ENCODE peak calls at places on chromosomes 2 and 18, in eight cellular contexts. One of them, this sample, is unnamed. For H3K27me3, the result is how much of the 10 kb centered on the place peaks cover.

GRCh38 chr2:46003912-46004473 is 293.2 kb upstream of the EPAS1 start:
- DNase-seq in tibial nerve: no peak
- DNase-seq in PC-9: no peak
- DNase-seq in stomach: no peak
- DNase-seq in uterus: no peak
- DNase-seq in H9: no peak
- DNase-seq in WERI-Rb-1: no peak
- DNase-seq in esophagus muscularis mucosa: no peak
- DNase-seq in this sample: no peak

GRCh38 chr2:107801498-107801897 is 25.2 kb upstream of the RGPD4 start:
- DNase-seq in tibial nerve: no peak
- DNase-seq in PC-9: no peak
- DNase-seq in stomach: no peak
- DNase-seq in uterus: no peak
- DNase-seq in H9: no peak
- DNase-seq in WERI-Rb-1: no peak
- DNase-seq in esophagus muscularis mucosa: no peak
- DNase-seq in this sample: no peak

GRCh38 chr2:190947711-190948251 is 66.2 kb downstream of the STAT1 start:
- DNase-seq in tibial nerve: no peak
- DNase-seq in PC-9: peak
- DNase-seq in stomach: no peak
- DNase-seq in uterus: no peak
- DNase-seq in H9: no peak
- DNase-seq in WERI-Rb-1: no peak
- DNase-seq in esophagus muscularis mucosa: no peak
- DNase-seq in this sample: no peak

GRCh38 chr2:71423817-71424420 is 29.4 kb upstream of the DYSF start:
- DNase-seq in tibial nerve: no peak
- DNase-seq in PC-9: no peak
- DNase-seq in stomach: no peak
- DNase-seq in uterus: no peak
- DNase-seq in H9: no peak
- DNase-seq in WERI-Rb-1: no peak
- DNase-seq in esophagus muscularis mucosa: no peak
- DNase-seq in this sample: no peak

GRCh38 chr2:179692610-179693009 is 168.8 kb downstream of the ZNF385B start:
- DNase-seq in tibial nerve: no peak
- DNase-seq in PC-9: no peak
- DNase-seq in stomach: no peak
- DNase-seq in uterus: no peak
- DNase-seq in H9: no peak
- DNase-seq in WERI-Rb-1: no peak
- DNase-seq in esophagus muscularis mucosa: no peak
- DNase-seq in this sample: no peak

GRCh38 chr2:157468931-157469708 is 25.2 kb upstream of the CYTIP start:
- DNase-seq in tibial nerve: no peak
- DNase-seq in PC-9: no peak
- DNase-seq in stomach: no peak
- DNase-seq in uterus: no peak
- DNase-seq in H9: no peak
- DNase-seq in WERI-Rb-1: no peak
- DNase-seq in esophagus muscularis mucosa: no peak
- DNase-seq in this sample: no peak

GRCh38 chr2:47147011-47147410 is 8.1 kb downstream of the STPG4 start:
- DNase-seq in tibial nerve: no peak
- DNase-seq in PC-9: no peak
- DNase-seq in stomach: no peak
- DNase-seq in uterus: no peak
- DNase-seq in H9: no peak
- DNase-seq in WERI-Rb-1: no peak
- DNase-seq in esophagus muscularis mucosa: no peak
- DNase-seq in this sample: no peak

GRCh38 chr18:75253043-75253442 is 42.4 kb downstream of the TSHZ1 start:
- DNase-seq in tibial nerve: no peak
- DNase-seq in PC-9: no peak
- DNase-seq in stomach: no peak
- DNase-seq in uterus: no peak
- DNase-seq in H9: no peak
- DNase-seq in WERI-Rb-1: no peak
- DNase-seq in esophagus muscularis mucosa: no peak
- DNase-seq in this sample: no peak

GRCh38 chr2:86238354-86238753 is 39.1 kb downstream of the MRPL35 start:
- DNase-seq in tibial nerve: no peak
- DNase-seq in PC-9: no peak
- DNase-seq in stomach: no peak
- DNase-seq in uterus: no peak
- DNase-seq in H9: no peak
- DNase-seq in WERI-Rb-1: no peak
- DNase-seq in esophagus muscularis mucosa: no peak
- DNase-seq in this sample: no peak

GRCh38 chr2:231691251-231691772 is 17.0 kb upstream of the PTMA start:
- DNase-seq in tibial nerve: no peak
- DNase-seq in PC-9: no peak
- DNase-seq in stomach: no peak
- DNase-seq in uterus: no peak
- DNase-seq in H9: no peak
- DNase-seq in WERI-Rb-1: peak
- DNase-seq in esophagus muscularis mucosa: no peak
- DNase-seq in this sample: no peak

GRCh38 chr18:3067213-3068118 is 54.5 kb upstream of the LPIN2 start:
- DNase-seq in tibial nerve: no peak
- DNase-seq in PC-9: no peak
- DNase-seq in stomach: no peak
- DNase-seq in uterus: no peak
- DNase-seq in H9: no peak
- DNase-seq in WERI-Rb-1: no peak
- DNase-seq in esophagus muscularis mucosa: peak
- DNase-seq in this sample: no peak

GRCh38 chr18:70263336-70263735 is 25.5 kb upstream of the SOCS6 start:
- DNase-seq in tibial nerve: no peak
- DNase-seq in PC-9: no peak
- DNase-seq in stomach: no peak
- DNase-seq in uterus: no peak
- DNase-seq in H9: no peak
- DNase-seq in WERI-Rb-1: no peak
- DNase-seq in esophagus muscularis mucosa: peak
- DNase-seq in this sample: no peak

GRCh38 chr2:179467111-179467510 is 202.5 kb upstream of the SESTD1 start:
- DNase-seq in tibial nerve: no peak
- DNase-seq in PC-9: no peak
- DNase-seq in stomach: no peak
- DNase-seq in uterus: no peak
- DNase-seq in H9: no peak
- DNase-seq in WERI-Rb-1: no peak
- DNase-seq in esophagus muscularis mucosa: no peak
- DNase-seq in this sample: no peak

GRCh38 chr18:59697236-59697932 is at the start of gene CCBE1:
- DNase-seq in tibial nerve: peak
- DNase-seq in PC-9: no peak
- DNase-seq in stomach: peak
- DNase-seq in uterus: peak
- DNase-seq in H9: peak
- DNase-seq in WERI-Rb-1: peak
- DNase-seq in esophagus muscularis mucosa: no peak
- DNase-seq in this sample: peak

GRCh38 chr18:29749699-29750098 is 1292.8 kb downstream of the DSC3 start:
- DNase-seq in tibial nerve: no peak
- DNase-seq in PC-9: no peak
- DNase-seq in stomach: no peak
- DNase-seq in uterus: no peak
- DNase-seq in H9: no peak
- DNase-seq in WERI-Rb-1: no peak
- DNase-seq in esophagus muscularis mucosa: no peak
- DNase-seq in this sample: no peak

GRCh38 chr2:224405412-224405811 is 3.5 kb upstream of the FAM124B start:
- DNase-seq in tibial nerve: no peak
- DNase-seq in PC-9: no peak
- DNase-seq in stomach: no peak
- DNase-seq in uterus: no peak
- DNase-seq in H9: no peak
- DNase-seq in WERI-Rb-1: no peak
- DNase-seq in esophagus muscularis mucosa: no peak
- DNase-seq in this sample: no peak

GRCh38 chr2:127597046-127597983 is 48.6 kb upstream of the GPR17 start:
- DNase-seq in tibial nerve: no peak
- DNase-seq in PC-9: no peak
- DNase-seq in stomach: peak
- DNase-seq in uterus: no peak
- DNase-seq in H9: no peak
- DNase-seq in WERI-Rb-1: no peak
- DNase-seq in esophagus muscularis mucosa: no peak
- DNase-seq in this sample: no peak

GRCh38 chr2:160876029-160876428 is 284.2 kb upstream of the TANK start:
- DNase-seq in tibial nerve: no peak
- DNase-seq in PC-9: no peak
- DNase-seq in stomach: no peak
- DNase-seq in uterus: no peak
- DNase-seq in H9: no peak
- DNase-seq in WERI-Rb-1: peak
- DNase-seq in esophagus muscularis mucosa: no peak
- DNase-seq in this sample: no peak

GRCh38 chr2:233835230-233836186 is 18.8 kb downstream of the HJURP start:
- DNase-seq in tibial nerve: no peak
- DNase-seq in PC-9: no peak
- DNase-seq in stomach: peak
- DNase-seq in uterus: no peak
- DNase-seq in H9: no peak
- DNase-seq in WERI-Rb-1: no peak
- DNase-seq in esophagus muscularis mucosa: no peak
- DNase-seq in this sample: no peak

DNA sequence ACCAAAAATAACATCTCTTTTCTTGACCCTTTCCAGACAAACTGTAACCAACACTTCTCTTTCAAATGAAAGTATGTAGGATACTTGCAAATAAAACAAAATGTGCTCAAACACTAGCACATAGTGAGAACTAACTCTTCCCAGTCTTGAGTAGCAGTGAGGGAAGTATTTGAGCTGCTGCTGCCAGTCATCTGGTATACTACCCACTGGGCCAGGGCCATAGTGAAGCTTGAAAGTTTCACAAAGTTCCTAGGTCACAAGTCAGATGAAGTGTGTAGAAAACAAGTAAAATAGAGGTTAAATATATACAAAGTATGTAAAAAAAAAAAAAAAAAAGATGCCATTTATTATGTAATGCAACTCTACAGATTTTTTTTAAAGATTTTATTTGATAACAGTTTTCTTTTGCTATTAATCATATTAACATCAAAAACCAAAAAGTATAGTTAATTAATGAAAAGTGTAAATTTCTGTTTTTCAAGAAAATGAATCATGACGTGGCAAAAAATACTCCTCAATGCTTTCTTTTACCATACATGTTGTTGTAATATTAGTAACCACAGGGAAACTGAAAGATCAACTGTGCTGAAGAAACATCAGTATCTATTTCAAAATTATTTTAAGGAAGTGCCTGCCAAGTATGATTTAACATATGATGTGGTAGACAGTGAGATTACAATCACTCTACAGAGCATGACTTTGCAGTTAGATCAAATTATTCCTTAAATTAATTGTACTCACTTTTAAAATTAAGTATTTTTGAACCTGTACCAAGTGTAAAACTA is 21.6 kb upstream of the TRIB2 start:
- DNase-seq in tibial nerve: no peak
- DNase-seq in PC-9: peak
- DNase-seq in stomach: no peak
- DNase-seq in uterus: no peak
- DNase-seq in H9: no peak
- DNase-seq in WERI-Rb-1: no peak
- DNase-seq in esophagus muscularis mucosa: peak
- DNase-seq in this sample: no peak
- TF ChIP-seq CTCF in tibial nerve: no peak
- TF ChIP-seq CTCF in PC-9: no peak
- TF ChIP-seq CTCF in stomach: no peak
- TF ChIP-seq CTCF in uterus: no peak
- TF ChIP-seq CTCF in H9: no peak
- TF ChIP-seq CTCF in WERI-Rb-1: no peak
- TF ChIP-seq CTCF in esophagus muscularis mucosa: no peak
- TF ChIP-seq CTCF in this sample: no peak

GRCh38 chr2:105139556-105140236 is 101.8 kb downstream of the MRPS9 start:
- DNase-seq in tibial nerve: no peak
- DNase-seq in PC-9: no peak
- DNase-seq in stomach: no peak
- DNase-seq in uterus: no peak
- DNase-seq in H9: no peak
- DNase-seq in WERI-Rb-1: no peak
- DNase-seq in esophagus muscularis mucosa: peak
- DNase-seq in this sample: no peak
- H3K27me3 ChIP-seq in tibial nerve: under half
- H3K27me3 ChIP-seq in PC-9: half or more
- H3K27me3 ChIP-seq in stomach: under half
- H3K27me3 ChIP-seq in uterus: under half
- H3K27me3 ChIP-seq in H9: under half
- H3K27me3 ChIP-seq in WERI-Rb-1: half or more
- H3K27me3 ChIP-seq in esophagus muscularis mucosa: under half
- H3K27me3 ChIP-seq in this sample: under half

GRCh38 chr18:22224339-22224738 is 55.0 kb downstream of the GATA6 start:
- DNase-seq in tibial nerve: no peak
- DNase-seq in PC-9: no peak
- DNase-seq in stomach: no peak
- DNase-seq in uterus: no peak
- DNase-seq in H9: no peak
- DNase-seq in WERI-Rb-1: no peak
- DNase-seq in esophagus muscularis mucosa: no peak
- DNase-seq in this sample: no peak

GRCh38 chr18:22223961-22224322 is 54.6 kb downstream of the GATA6 start:
- DNase-seq in tibial nerve: no peak
- DNase-seq in PC-9: no peak
- DNase-seq in stomach: no peak
- DNase-seq in uterus: no peak
- DNase-seq in H9: no peak
- DNase-seq in WERI-Rb-1: no peak
- DNase-seq in esophagus muscularis mucosa: no peak
- DNase-seq in this sample: no peak

GRCh38 chr18:22226801-22227200 is 57.4 kb downstream of the GATA6 start:
- DNase-seq in tibial nerve: no peak
- DNase-seq in PC-9: no peak
- DNase-seq in stomach: no peak
- DNase-seq in uterus: no peak
- DNase-seq in H9: no peak
- DNase-seq in WERI-Rb-1: no peak
- DNase-seq in esophagus muscularis mucosa: no peak
- DNase-seq in this sample: no peak

GRCh38 chr18:22221350-22221749 is 52.0 kb downstream of the GATA6 start:
- DNase-seq in tibial nerve: no peak
- DNase-seq in PC-9: no peak
- DNase-seq in stomach: no peak
- DNase-seq in uterus: no peak
- DNase-seq in H9: no peak
- DNase-seq in WERI-Rb-1: no peak
- DNase-seq in esophagus muscularis mucosa: no peak
- DNase-seq in this sample: no peak

GRCh38 chr18:22223263-22223960 is 54.0 kb downstream of the GATA6 start:
- DNase-seq in tibial nerve: peak
- DNase-seq in PC-9: peak
- DNase-seq in stomach: peak
- DNase-seq in uterus: peak
- DNase-seq in H9: peak
- DNase-seq in WERI-Rb-1: no peak
- DNase-seq in esophagus muscularis mucosa: no peak
- DNase-seq in this sample: peak
- H3K27ac ChIP-seq in tibial nerve: no peak
- H3K27ac ChIP-seq in PC-9: no peak
- H3K27ac ChIP-seq in stomach: no peak
- H3K27ac ChIP-seq in uterus: no peak
- H3K27ac ChIP-seq in H9: no peak
- H3K27ac ChIP-seq in WERI-Rb-1: no peak
- H3K27ac ChIP-seq in esophagus muscularis mucosa: no peak
- H3K27ac ChIP-seq in this sample: no peak

GRCh38 chr2:148888003-148888501 is 13.0 kb downstream of the KIF5C start:
- DNase-seq in tibial nerve: no peak
- DNase-seq in PC-9: no peak
- DNase-seq in stomach: no peak
- DNase-seq in uterus: no peak
- DNase-seq in H9: peak
- DNase-seq in WERI-Rb-1: no peak
- DNase-seq in esophagus muscularis mucosa: no peak
- DNase-seq in this sample: no peak
- TF ChIP-seq CTCF in tibial nerve: no peak
- TF ChIP-seq CTCF in PC-9: no peak
- TF ChIP-seq CTCF in stomach: no peak
- TF ChIP-seq CTCF in uterus: no peak
- TF ChIP-seq CTCF in H9: peak
- TF ChIP-seq CTCF in WERI-Rb-1: no peak
- TF ChIP-seq CTCF in esophagus muscularis mucosa: no peak
- TF ChIP-seq CTCF in this sample: no peak